ENCODE peak calls at places on chromosomes 4 and X, in four cellular contexts. One of them, this sample, is unnamed. For H3K27me3, the result is how much of the 10 kb centered on the place peaks cover.

GRCh38 chr4:144591401-144591800 is 54.6 kb upstream of the HHIP start:
- DNase-seq in GM12878: no peak
- DNase-seq in HepG2: no peak
- DNase-seq in K562: no peak
- DNase-seq in this sample: no peak

GRCh38 chr4:6290256-6290655 is 20.6 kb downstream of the WFS1 start:
- DNase-seq in HepG2: no peak
- DNase-seq in K562: no peak
- DNase-seq in GM12878: no peak
- DNase-seq in this sample: no peak

GRCh38 chr4:145196747-145197146 is 16.4 kb upstream of the OTUD4 start:
- DNase-seq in HepG2: no peak
- DNase-seq in K562: peak
- DNase-seq in GM12878: no peak
- DNase-seq in this sample: no peak

GRCh38 chrX:21764043-21764442 is 6.1 kb upstream of the SMPX start:
- DNase-seq in HepG2: no peak
- DNase-seq in K562: no peak
- DNase-seq in GM12878: no peak
- DNase-seq in this sample: no peak

GRCh38 chrX:97637289-97637688 is 753.6 kb downstream of the RPA4 start:
- DNase-seq in GM12878: no peak
- DNase-seq in HepG2: no peak
- DNase-seq in K562: no peak
- DNase-seq in this sample: no peak

GRCh38 chr4:21848001-21848400 is 100.6 kb downstream of the KCNIP4 start:
- DNase-seq in GM12878: no peak
- DNase-seq in K562: no peak
- DNase-seq in HepG2: no peak
- DNase-seq in this sample: no peak

GRCh38 chr4:146952896-146953295 is 7.2 kb upstream of the TTC29 start:
- DNase-seq in GM12878: no peak
- DNase-seq in K562: no peak
- DNase-seq in HepG2: no peak
- DNase-seq in this sample: no peak

GRCh38 chr4:36218121-36218520 is 26.2 kb downstream of the ARAP2 start:
- DNase-seq in GM12878: no peak
- DNase-seq in K562: no peak
- DNase-seq in HepG2: no peak
- DNase-seq in this sample: no peak

GRCh38 chr4:122131562-122132157 is 20.5 kb upstream of the BLTP1 start:
- DNase-seq in HepG2: no peak
- DNase-seq in GM12878: peak
- DNase-seq in K562: no peak
- DNase-seq in this sample: no peak

GRCh38 chrX:132909643-132910042 is 48.8 kb downstream of the HS6ST2 start:
- DNase-seq in K562: no peak
- DNase-seq in GM12878: no peak
- DNase-seq in HepG2: no peak
- DNase-seq in this sample: no peak

GRCh38 chrX:53440631-53441517 is 6.7 kb upstream of the HSD17B10 start:
- DNase-seq in K562: no peak
- DNase-seq in GM12878: no peak
- DNase-seq in HepG2: peak
- DNase-seq in this sample: no peak

GRCh38 chr4:151953286-151953685 is 192.5 kb upstream of the GATB start:
- DNase-seq in HepG2: no peak
- DNase-seq in K562: no peak
- DNase-seq in GM12878: no peak
- DNase-seq in this sample: no peak

GRCh38 chrX:109600114-109600710 is 24.8 kb downstream of the KCNE5 start:
- DNase-seq in HepG2: no peak
- DNase-seq in K562: no peak
- DNase-seq in GM12878: no peak
- DNase-seq in this sample: no peak

GRCh38 chr4:149723065-149723464 is 92.6 kb downstream of the IQCM start:
- DNase-seq in K562: no peak
- DNase-seq in HepG2: no peak
- DNase-seq in GM12878: no peak
- DNase-seq in this sample: no peak

GRCh38 chr4:93776386-93777080 is 52.0 kb upstream of the ATOH1 start:
- DNase-seq in GM12878: no peak
- DNase-seq in HepG2: no peak
- DNase-seq in K562: no peak
- DNase-seq in this sample: no peak

GRCh38 chr4:121155893-121156292 is 8.2 kb downstream of the TNIP3 start:
- DNase-seq in HepG2: no peak
- DNase-seq in GM12878: no peak
- DNase-seq in K562: peak
- DNase-seq in this sample: no peak

GRCh38 chrX:105553118-105553517 is 269.2 kb upstream of the NRK start:
- DNase-seq in K562: no peak
- DNase-seq in GM12878: no peak
- DNase-seq in HepG2: no peak
- DNase-seq in this sample: no peak

GRCh38 chr4:80097395-80098177 is 24.6 kb upstream of the ANTXR2 start:
- DNase-seq in HepG2: no peak
- DNase-seq in K562: peak
- DNase-seq in GM12878: no peak
- DNase-seq in this sample: no peak

GRCh38 chrX:53374222-53374820 is 48.1 kb downstream of the SMC1A start:
- DNase-seq in K562: peak
- DNase-seq in HepG2: no peak
- DNase-seq in GM12878: no peak
- DNase-seq in this sample: no peak

GRCh38 chr4:130608121-130608520 is 1512.2 kb downstream of the C4orf33 start:
- DNase-seq in GM12878: no peak
- DNase-seq in HepG2: no peak
- DNase-seq in K562: no peak
- DNase-seq in this sample: no peak

GRCh38 chr4:10728016-10728415 is 43.4 kb upstream of the CLNK start:
- DNase-seq in K562: no peak
- DNase-seq in HepG2: no peak
- DNase-seq in GM12878: no peak
- DNase-seq in this sample: no peak

GRCh38 chrX:38954520-38954919 is 153.3 kb downstream of the MID1IP1 start:
- DNase-seq in K562: no peak
- DNase-seq in HepG2: no peak
- DNase-seq in GM12878: no peak
- DNase-seq in this sample: no peak

GRCh38 chr4:37665347-37666009 is 20.7 kb downstream of the RELL1 start:
- DNase-seq in K562: no peak
- DNase-seq in GM12878: no peak
- DNase-seq in HepG2: no peak
- DNase-seq in this sample: no peak

GRCh38 chr4:22356996-22357596 is 158.8 kb downstream of the ADGRA3 start:
- DNase-seq in GM12878: no peak
- DNase-seq in K562: no peak
- DNase-seq in HepG2: no peak
- DNase-seq in this sample: no peak

GRCh38 chr4:109631709-109632108 is 71.5 kb downstream of the CASP6 start:
- DNase-seq in HepG2: no peak
- DNase-seq in GM12878: no peak
- DNase-seq in K562: no peak
- DNase-seq in this sample: no peak

GRCh38 chr4:116150152-116150551 is 935.2 kb downstream of the TRAM1L1 start:
- DNase-seq in GM12878: no peak
- DNase-seq in HepG2: no peak
- DNase-seq in K562: no peak
- DNase-seq in this sample: no peak

GRCh38 chr4:54525602-54526001 is 132.2 kb upstream of the KIT start:
- DNase-seq in HepG2: no peak
- DNase-seq in K562: peak
- DNase-seq in GM12878: no peak
- DNase-seq in this sample: no peak

GRCh38 chrX:111719426-111720210 is 38.6 kb downstream of the ALG13 start:
- DNase-seq in GM12878: no peak
- DNase-seq in K562: no peak
- DNase-seq in HepG2: no peak
- DNase-seq in this sample: no peak

GRCh38 chrX:7606253-7606652 is 236.7 kb upstream of the VCX start:
- DNase-seq in K562: no peak
- DNase-seq in HepG2: no peak
- DNase-seq in GM12878: no peak
- DNase-seq in this sample: no peak

GRCh38 chr4:19678763-19679162 is 572.9 kb upstream of the SLIT2 start:
- DNase-seq in K562: no peak
- DNase-seq in HepG2: no peak
- DNase-seq in GM12878: no peak
- DNase-seq in this sample: no peak

GRCh38 chr4:75308049-75308448 is 206.2 kb downstream of the RCHY1 start:
- DNase-seq in HepG2: no peak
- DNase-seq in GM12878: no peak
- DNase-seq in K562: no peak
- DNase-seq in this sample: no peak

GRCh38 chrX:103254171-103254824 is 657 bp downstream of the TCEAL8 start:
- DNase-seq in K562: peak
- DNase-seq in GM12878: peak
- DNase-seq in HepG2: peak
- DNase-seq in this sample: peak

GRCh38 chrX:104316739-104317138 is 62.0 kb upstream of the ESX1 start:
- DNase-seq in HepG2: no peak
- DNase-seq in GM12878: no peak
- DNase-seq in K562: no peak
- DNase-seq in this sample: no peak

GRCh38 chrX:22097295-22097694 is 65.2 kb downstream of the PHEX start:
- DNase-seq in HepG2: no peak
- DNase-seq in GM12878: no peak
- DNase-seq in K562: peak
- DNase-seq in this sample: no peak

GRCh38 chr4:156298230-156298629 is 344.6 kb upstream of the CTSO start:
- DNase-seq in HepG2: no peak
- DNase-seq in GM12878: no peak
- DNase-seq in K562: no peak
- DNase-seq in this sample: no peak

GRCh38 chr4:156970501-156971167 is 965 bp downstream of the PDGFC start:
- DNase-seq in K562: no peak
- DNase-seq in HepG2: peak
- DNase-seq in GM12878: no peak
- DNase-seq in this sample: no peak

GRCh38 chr4:48899950-48900349 is 6.6 kb downstream of the OCIAD2 start:
- DNase-seq in HepG2: no peak
- DNase-seq in GM12878: no peak
- DNase-seq in K562: peak
- DNase-seq in this sample: no peak
- TF ChIP-seq SP1 in HepG2: no peak
- TF ChIP-seq SP1 in GM12878: no peak
- TF ChIP-seq SP1 in K562: no peak
- TF ChIP-seq SP1 in this sample: no peak

GRCh38 chrX:47080915-47081236 is 2.6 kb downstream of the RGN start:
- DNase-seq in K562: no peak
- DNase-seq in HepG2: no peak
- DNase-seq in GM12878: no peak
- DNase-seq in this sample: no peak
- H3K27me3 ChIP-seq in K562: under half
- H3K27me3 ChIP-seq in HepG2: under half
- H3K27me3 ChIP-seq in GM12878: under half
- H3K27me3 ChIP-seq in this sample: under half

GRCh38 chr4:85842540-85842939 is 367.6 kb downstream of the ARHGAP24 start:
- DNase-seq in HepG2: no peak
- DNase-seq in GM12878: no peak
- DNase-seq in K562: no peak
- DNase-seq in this sample: no peak
- TF ChIP-seq REST in HepG2: no peak
- TF ChIP-seq REST in GM12878: no peak
- TF ChIP-seq REST in K562: no peak
- TF ChIP-seq REST in this sample: no peak

GRCh38 chrX:74924449-74925209 is 623 bp downstream of the NEXMIF start:
- DNase-seq in K562: no peak
- DNase-seq in GM12878: no peak
- DNase-seq in HepG2: no peak
- DNase-seq in this sample: no peak
- TF ChIP-seq SP1 in K562: no peak
- TF ChIP-seq SP1 in GM12878: no peak
- TF ChIP-seq SP1 in HepG2: no peak
- TF ChIP-seq SP1 in this sample: no peak

GRCh38 chrX:16199343-16199742 is 32.1 kb downstream of the MAGEB17 start:
- DNase-seq in K562: no peak
- DNase-seq in HepG2: no peak
- DNase-seq in GM12878: no peak
- DNase-seq in this sample: no peak
- H3K27me3 ChIP-seq in K562: under half
- H3K27me3 ChIP-seq in HepG2: under half
- H3K27me3 ChIP-seq in GM12878: under half
- H3K27me3 ChIP-seq in this sample: under half

DNA sequence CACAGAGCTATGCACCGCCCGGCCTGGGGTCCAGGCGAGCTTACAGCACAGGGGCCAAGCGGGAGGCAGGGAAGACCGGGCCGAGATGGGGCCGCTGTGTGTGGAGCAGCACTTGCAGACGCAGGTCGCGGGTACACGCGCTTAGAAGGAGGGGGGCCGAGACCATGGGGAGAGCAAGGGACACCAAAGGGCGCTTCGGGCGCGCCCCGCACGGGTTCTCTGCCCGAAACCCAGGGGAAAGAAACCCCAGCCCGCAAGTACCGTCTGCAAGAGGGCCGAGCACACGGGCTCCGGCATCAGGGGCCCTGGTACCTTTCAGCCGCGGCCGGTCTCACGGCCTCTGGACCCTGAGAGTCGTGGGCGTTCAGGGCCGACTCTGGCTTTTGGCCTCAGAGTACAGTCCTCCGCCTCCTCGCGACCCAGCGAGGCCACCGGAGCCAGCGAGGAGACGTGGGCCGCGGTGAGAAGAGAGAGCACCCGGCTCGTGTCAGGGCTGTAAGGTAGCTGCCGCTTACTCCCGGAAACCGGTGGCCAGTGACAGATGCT is 337 bp downstream of the EOLA2 start:
- DNase-seq in HepG2: no peak
- DNase-seq in K562: peak
- DNase-seq in GM12878: no peak
- DNase-seq in this sample: no peak
- TF ChIP-seq REST in HepG2: no peak
- TF ChIP-seq REST in K562: no peak
- TF ChIP-seq REST in GM12878: no peak
- TF ChIP-seq REST in this sample: no peak

DNA sequence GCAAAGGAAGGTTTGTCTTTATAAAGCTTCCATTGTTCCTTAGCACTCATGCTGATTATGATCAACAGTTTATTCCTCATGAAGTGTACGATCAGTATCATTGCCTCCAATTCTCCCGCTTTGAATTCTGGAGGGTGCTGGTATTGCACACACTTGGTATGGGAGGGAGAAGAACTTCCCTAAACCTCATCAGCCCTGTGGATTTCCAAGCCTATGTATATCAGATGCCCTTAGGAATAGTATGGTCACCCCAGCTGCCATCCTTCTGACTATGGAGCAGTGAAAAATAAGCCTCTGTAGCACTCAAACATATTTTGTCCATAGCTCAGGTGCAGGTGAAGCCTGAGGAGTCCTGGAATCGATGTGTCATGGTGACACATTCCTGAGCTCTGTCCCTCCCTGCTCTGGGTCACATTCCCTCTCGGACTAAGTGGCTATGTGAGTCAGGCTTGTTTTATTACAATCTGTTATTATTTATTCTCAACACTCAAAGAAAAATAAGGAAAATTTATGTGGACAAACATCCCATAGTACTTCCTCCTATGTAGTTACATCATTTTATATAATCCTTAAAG is 2.0 kb upstream of the ZDHHC9 start:
- DNase-seq in K562: no peak
- DNase-seq in HepG2: no peak
- DNase-seq in GM12878: no peak
- DNase-seq in this sample: peak
- TF ChIP-seq SP1 in K562: no peak
- TF ChIP-seq SP1 in HepG2: no peak
- TF ChIP-seq SP1 in GM12878: no peak
- TF ChIP-seq SP1 in this sample: peak

This sample was measured in HCT116.